ENCODE peak calls at places on chromosome 11, in nine cellular contexts. L, P, G, Q, N, C, D, X and O are unnamed samples. For H3K9me3, the result is how much of the 10 kb centered on the place peaks cover.

GRCh38 chr11:17719940-17720795 is 797 bp downstream of the MYOD1 start:
- DNase-seq in L (no peak), N (no peak), Q (peak), C (no peak), P (no peak), D (no peak), G (no peak), X (no peak), O (no peak)

GRCh38 chr11:107770546-107770945 is 58.7 kb upstream of the SLN start:
- DNase-seq in C (no peak), P (peak), D (no peak), G (no peak), N (no peak), X (no peak), L (no peak), Q (no peak), O (no peak)

GRCh38 chr11:67287355-67288197 is 1.5 kb upstream of the ANKRD13D start:
- DNase-seq in L (peak), G (no peak), P (no peak), X (peak), C (no peak), N (no peak), D (no peak), Q (peak), O (no peak)

GRCh38 chr11:10878408-10879214 is 20.8 kb upstream of the ZBED5 start:
- DNase-seq in Q (no peak), C (no peak), G (no peak), X (no peak), P (peak), L (no peak), N (peak), D (no peak), O (no peak)

GRCh38 chr11:118224512-118225180 is at the start of gene JAML:
- DNase-seq in C (no peak), Q (no peak), X (no peak), N (no peak), L (no peak), P (no peak), G (no peak), D (no peak), O (no peak)

GRCh38 chr11:130223291-130223971 is 63.8 kb downstream of the ST14 start:
- DNase-seq in D (no peak), X (peak), Q (no peak), L (no peak), N (peak), G (no peak), C (no peak), P (no peak), O (no peak)

GRCh38 chr11:118265954-118266353 is 1.9 kb upstream of the MPZL2 start:
- DNase-seq in L (no peak), Q (no peak), N (peak), D (no peak), X (peak), P (no peak), C (no peak), G (peak), O (peak)

GRCh38 chr11:125413226-125413625 is 82.8 kb downstream of the FEZ1 start:
- DNase-seq in Q (no peak), G (no peak), N (no peak), C (no peak), P (no peak), L (no peak), X (no peak), D (peak), O (no peak)

GRCh38 chr11:101863361-101863760 is 51.4 kb upstream of the CEP126 start:
- DNase-seq in X (no peak), N (no peak), D (no peak), C (no peak), P (peak), G (no peak), L (no peak), Q (no peak), O (no peak)

GRCh38 chr11:61907282-61907681 is 10.1 kb downstream of the RAB3IL1 start:
- DNase-seq in N (no peak), Q (peak), G (no peak), D (no peak), L (peak), P (no peak), X (no peak), C (no peak), O (no peak)

GRCh38 chr11:3340025-3340424 is 38.9 kb downstream of the ZNF195 start:
- DNase-seq in N (no peak), X (no peak), L (no peak), G (no peak), D (no peak), C (no peak), Q (no peak), P (peak), O (no peak)

GRCh38 chr11:1821562-1821961 is 13.2 kb upstream of the SYT8 start:
- DNase-seq in N (no peak), L (no peak), P (no peak), C (no peak), G (no peak), Q (no peak), D (no peak), X (no peak), O (no peak)

GRCh38 chr11:47518212-47518959 is 34.5 kb downstream of the CELF1 start:
- DNase-seq in X (no peak), C (no peak), D (no peak), L (no peak), P (no peak), Q (no peak), N (no peak), G (no peak), O (no peak)

GRCh38 chr11:3866206-3866605 is 10.7 kb downstream of the STIM1 start:
- DNase-seq in G (no peak), C (no peak), P (no peak), L (peak), Q (peak), X (peak), D (no peak), N (peak), O (peak)

GRCh38 chr11:116193321-116194114 is 579.3 kb downstream of the BUD13 start:
- DNase-seq in P (peak), G (peak), L (no peak), C (peak), Q (no peak), N (peak), X (peak), D (peak), O (peak)

GRCh38 chr11:1563697-1564534 is 8.2 kb downstream of the DUSP8 start:
- DNase-seq in Q (peak), P (no peak), N (no peak), L (no peak), C (no peak), G (no peak), X (no peak), D (peak), O (no peak)

GRCh38 chr11:75096456-75097172 is at the start of gene OR2AT4:
- DNase-seq in C (no peak), Q (no peak), X (no peak), D (no peak), N (no peak), G (no peak), P (no peak), L (no peak), O (no peak)

GRCh38 chr11:121229495-121229894 is 63.1 kb upstream of the SC5D start:
- DNase-seq in N (no peak), L (no peak), C (no peak), Q (no peak), P (no peak), X (no peak), D (no peak), G (no peak), O (no peak)

GRCh38 chr11:22938691-22939090 is 78.4 kb upstream of the CCDC179 start:
- DNase-seq in L (no peak), G (no peak), C (no peak), N (no peak), X (no peak), Q (no peak), D (no peak), P (no peak), O (no peak)

GRCh38 chr11:12224537-12224893 is 114.1 kb downstream of the MICAL2 start:
- DNase-seq in D (no peak), N (peak), X (peak), P (peak), L (peak), Q (peak), G (peak), C (peak), O (peak)

GRCh38 chr11:1223346-1224108 is 661 bp downstream of the MUC5B start:
- DNase-seq in N (no peak), L (peak), D (peak), P (no peak), G (no peak), C (no peak), X (peak), Q (peak), O (peak)

GRCh38 chr11:30585892-30586250 is 282 bp downstream of the MPPED2 start:
- DNase-seq in D (peak), C (peak), N (peak), Q (peak), L (peak), P (no peak), G (peak), X (peak), O (peak)

GRCh38 chr11:119316729-119317591 is at the start of gene MCAM:
- DNase-seq in X (no peak), P (peak), C (peak), G (peak), D (no peak), Q (no peak), L (peak), N (peak), O (no peak)

GRCh38 chr11:130776044-130776390 is 140.3 kb downstream of the SNX19 start:
- DNase-seq in N (no peak), L (no peak), D (no peak), X (no peak), P (no peak), Q (no peak), C (no peak), G (no peak), O (no peak)

GRCh38 chr11:20042025-20042639 is 118.1 kb downstream of the DBX1 start:
- DNase-seq in Q (no peak), D (no peak), X (no peak), C (no peak), P (peak), G (no peak), L (no peak), N (no peak), O (no peak)

GRCh38 chr11:44741976-44742375 is 15.2 kb downstream of the TSPAN18 start:
- DNase-seq in G (no peak), N (no peak), X (no peak), Q (no peak), C (no peak), D (no peak), L (no peak), P (no peak), O (no peak)

GRCh38 chr11:122733301-122733686 is 77.8 kb downstream of the UBASH3B start:
- DNase-seq in N (peak), C (no peak), X (peak), D (no peak), Q (no peak), G (no peak), L (no peak), P (peak), O (no peak)

GRCh38 chr11:65524010-65524746 is 705 bp upstream of the SCYL1 start:
- DNase-seq in N (peak), L (peak), C (peak), Q (peak), X (peak), P (no peak), D (peak), G (peak), O (peak)

GRCh38 chr11:65558785-65559509 is 788 bp upstream of the LTBP3 start:
- DNase-seq in Q (peak), N (peak), C (peak), D (no peak), P (peak), L (no peak), X (peak), G (peak), O (no peak)

GRCh38 chr11:60280412-60280811 is at the start of gene MS4A4A:
- DNase-seq in P (no peak), G (no peak), Q (no peak), L (no peak), X (peak), D (no peak), C (no peak), N (peak), O (no peak)

GRCh38 chr11:67277231-67277961 is 11.1 kb downstream of the GRK2 start:
- DNase-seq in P (peak), L (peak), D (peak), X (peak), G (peak), Q (peak), N (peak), C (peak), O (peak)

GRCh38 chr11:68970921-68971636 is 9.7 kb downstream of the MRGPRD start:
- DNase-seq in L (no peak), X (peak), D (peak), Q (no peak), C (peak), N (no peak), G (peak), P (no peak), O (no peak)

GRCh38 chr11:118834428-118835028 is 43.6 kb upstream of the DDX6 start:
- DNase-seq in Q (no peak), P (peak), X (no peak), L (no peak), N (no peak), C (no peak), G (no peak), D (no peak), O (no peak)

GRCh38 chr11:116179346-116179850 is 593.4 kb downstream of the BUD13 start:
- DNase-seq in G (no peak), P (no peak), N (no peak), C (no peak), Q (no peak), X (no peak), D (no peak), L (no peak), O (no peak)

GRCh38 chr11:68974421-68975194 is 6.2 kb downstream of the MRGPRD start:
- DNase-seq in N (no peak), P (peak), G (no peak), L (no peak), D (peak), C (peak), Q (peak), X (peak), O (no peak)

GRCh38 chr11:12529041-12529440 is 145.2 kb upstream of the TEAD1 start:
- DNase-seq in C (no peak), Q (no peak), L (no peak), G (no peak), D (no peak), X (no peak), P (no peak), N (no peak), O (no peak)

GRCh38 chr11:9170450-9170849 is 79.1 kb upstream of the SCUBE2 start:
- DNase-seq in D (no peak), Q (no peak), X (no peak), P (peak), C (no peak), N (no peak), G (no peak), L (no peak), O (no peak)

GRCh38 chr11:61497876-61498275 is 10.7 kb upstream of the LRRC10B start:
- DNase-seq in P (no peak), G (no peak), L (no peak), D (no peak), C (no peak), X (no peak), N (no peak), Q (no peak), O (no peak)

DNA sequence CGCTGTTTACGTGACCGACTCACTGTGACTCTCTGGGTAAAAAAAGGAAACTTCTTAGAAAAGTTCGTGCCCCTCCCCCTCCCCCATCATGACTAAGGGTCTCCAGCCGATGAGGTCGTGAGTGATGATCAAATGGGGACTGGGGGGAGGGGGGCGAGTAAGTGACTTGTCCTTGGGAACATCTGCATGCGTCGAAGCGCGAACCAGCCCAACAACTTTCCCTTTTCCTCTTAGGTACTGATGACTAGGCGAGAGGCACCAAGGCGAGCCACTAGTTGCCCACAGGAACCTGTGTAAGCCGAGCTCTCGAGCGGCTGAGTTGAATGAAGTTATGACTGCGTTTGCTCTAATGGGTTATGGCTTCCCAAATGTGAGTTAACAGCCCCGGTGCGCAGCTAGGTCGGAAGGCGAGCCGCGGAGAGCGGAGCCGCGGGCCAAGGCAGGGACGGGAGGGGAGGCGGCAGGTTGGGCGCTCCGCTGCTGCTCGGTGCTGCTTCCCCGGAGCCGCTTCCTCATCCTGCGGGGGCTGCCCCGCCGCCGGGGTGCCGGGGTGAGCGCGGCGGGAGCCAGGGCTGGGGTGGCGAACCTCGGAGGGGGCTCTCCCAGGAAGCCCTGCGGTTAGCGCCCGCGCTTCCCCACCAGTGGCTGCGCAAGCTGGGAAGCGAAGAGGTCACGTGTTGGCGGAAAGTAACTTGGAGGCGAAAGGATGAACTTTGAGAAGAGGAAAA is 22.0 kb upstream of the BDNF start:
- DNase-seq in G (no peak), X (no peak), N (no peak), Q (no peak), P (peak), L (no peak), D (peak), C (no peak), O (peak)
- H3K9me3 ChIP-seq in G (under half), X (under half), N (under half), Q (under half), P (under half), L (under half), D (under half), C (under half), O (under half)

GRCh38 chr11:86547727-86548126 is 124.7 kb downstream of the ME3 start:
- DNase-seq in G (no peak), L (no peak), Q (no peak), N (no peak), C (no peak), X (no peak), D (no peak), P (no peak), O (no peak)
- H3K27ac ChIP-seq in G (peak), L (no peak), Q (no peak), N (peak), C (no peak), X (peak), D (no peak), P (peak), O (peak)

GRCh38 chr11:132621976-132622375 is 910.3 kb downstream of the OPCML start:
- DNase-seq in P (no peak), L (no peak), N (no peak), Q (no peak), C (no peak), G (no peak), X (no peak), D (no peak), O (no peak)
- H3K9me3 ChIP-seq in P (under half), L (under half), N (under half), Q (under half), C (under half), G (under half), X (under half), D (under half), O (under half)

DNA sequence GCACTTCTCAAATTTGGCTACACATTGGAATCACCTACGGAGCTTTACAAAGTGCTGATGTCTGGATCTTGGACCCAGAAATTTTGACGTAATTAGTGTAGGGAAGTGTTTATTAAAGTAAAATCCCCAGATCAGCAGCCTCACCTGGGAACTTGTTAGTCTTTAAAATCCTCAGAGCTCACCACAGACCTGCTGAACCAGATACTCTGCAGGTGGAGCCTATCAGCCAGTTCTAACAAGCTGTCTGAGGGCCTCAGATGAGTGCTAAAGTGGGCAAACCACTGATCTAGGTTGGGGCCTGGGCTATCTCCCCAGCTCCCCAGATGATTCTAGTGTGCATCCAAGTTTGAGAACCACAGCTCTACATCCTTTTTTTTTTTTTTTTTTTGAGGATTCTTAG is 436.0 kb downstream of the ETS1 start:
- DNase-seq in G (no peak), X (no peak), N (no peak), P (no peak), L (no peak), C (no peak), Q (no peak), D (no peak), O (no peak)
- H3K27ac ChIP-seq in G (no peak), X (no peak), N (no peak), P (no peak), L (no peak), C (no peak), Q (no peak), D (no peak), O (no peak)

GRCh38 chr11:93875637-93876036 is 25.2 kb upstream of the VSTM5 start:
- DNase-seq in D (no peak), C (no peak), X (no peak), Q (no peak), P (no peak), N (no peak), L (no peak), G (no peak), O (no peak)
- H3K9me3 ChIP-seq in D (under half), C (under half), X (under half), Q (under half), P (under half), N (under half), L (under half), G (under half), O (under half)

GRCh38 chr11:72709478-72710238 is 35.4 kb upstream of the PDE2A start:
- DNase-seq in C (no peak), G (no peak), Q (no peak), D (no peak), L (no peak), X (no peak), N (no peak), P (no peak), O (peak)

GRCh38 chr11:72711141-72711540 is 36.9 kb upstream of the PDE2A start:
- DNase-seq in Q (no peak), G (no peak), P (no peak), L (no peak), D (no peak), C (no peak), N (no peak), X (no peak), O (peak)

GRCh38 chr11:72712876-72713275 is 38.7 kb upstream of the PDE2A start:
- DNase-seq in P (no peak), D (no peak), G (no peak), X (peak), Q (no peak), C (no peak), L (no peak), N (no peak), O (peak)

GRCh38 chr11:72710278-72710677 is 36.1 kb upstream of the PDE2A start:
- DNase-seq in X (no peak), C (no peak), P (no peak), L (no peak), Q (no peak), G (no peak), D (no peak), N (no peak), O (peak)

DNA sequence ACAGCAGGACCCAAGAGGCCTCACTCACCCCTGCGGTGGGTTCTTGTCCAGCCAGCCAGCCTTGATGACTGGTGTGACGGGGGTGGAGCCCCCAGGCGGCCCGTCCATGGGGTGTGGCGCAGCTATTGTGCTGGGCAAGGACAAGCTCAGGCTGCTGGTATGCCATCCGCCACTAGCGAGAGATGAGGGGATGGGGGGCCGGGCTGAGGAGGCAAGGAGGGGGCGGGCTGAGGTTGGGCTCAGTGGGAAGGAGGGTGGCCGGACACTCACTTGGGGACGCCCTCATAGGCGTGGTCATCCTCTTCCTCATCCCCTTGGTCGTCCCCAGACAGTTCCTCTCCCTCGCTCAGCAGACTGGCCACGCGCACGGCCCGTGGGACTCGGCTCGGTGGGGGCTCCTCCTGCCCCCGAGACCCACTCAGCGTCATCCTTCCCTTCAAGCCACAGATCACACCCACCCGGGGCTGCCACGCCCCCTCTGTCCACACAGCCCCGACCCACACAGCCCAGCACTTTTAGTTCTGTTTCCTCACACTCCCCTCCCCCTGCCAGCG is 38.0 kb upstream of the PDE2A start:
- DNase-seq in L (peak), Q (peak), C (no peak), P (no peak), N (peak), X (peak), G (no peak), D (no peak), O (peak)
- H3K27ac ChIP-seq in L (no peak), Q (no peak), C (no peak), P (no peak), N (peak), X (peak), G (no peak), D (no peak), O (peak)